ENCODE peak calls at places on chromosomes 2 and 18, in ten cellular contexts. One of them, this sample, is unnamed.
A peak's percentile ranks its signal among the peaks of the same experiment; 100 is the strongest.

GRCh38 chr2:126720647-126721046 is 64.7 kb downstream of the GYPC start:
- DNase-seq in upper lobe of right lung: no peak
- DNase-seq in endodermal cell: no peak
- DNase-seq in suprapubic skin: no peak
- DNase-seq in left lung: no peak
- DNase-seq in OCI-LY7: no peak
- DNase-seq in IMR-90: peak; percentile 50
- DNase-seq in MM.1S: no peak
- DNase-seq in thoracic aorta: no peak
- DNase-seq in tibial artery: no peak
- DNase-seq in this sample: no peak

GRCh38 chr18:26540041-26540628 is 8.2 kb downstream of the KCTD1 start:
- DNase-seq in upper lobe of right lung: no peak
- DNase-seq in endodermal cell: no peak
- DNase-seq in suprapubic skin: no peak
- DNase-seq in left lung: no peak
- DNase-seq in OCI-LY7: no peak
- DNase-seq in IMR-90: no peak
- DNase-seq in MM.1S: no peak
- DNase-seq in thoracic aorta: no peak
- DNase-seq in tibial artery: no peak
- DNase-seq in this sample: no peak

GRCh38 chr2:177964892-177965291 is 107.7 kb downstream of the PDE11A start:
- DNase-seq in upper lobe of right lung: no peak
- DNase-seq in endodermal cell: no peak
- DNase-seq in suprapubic skin: no peak
- DNase-seq in left lung: no peak
- DNase-seq in OCI-LY7: no peak
- DNase-seq in IMR-90: no peak
- DNase-seq in MM.1S: no peak
- DNase-seq in thoracic aorta: no peak
- DNase-seq in tibial artery: no peak
- DNase-seq in this sample: no peak

GRCh38 chr18:10306779-10307178 is 147.7 kb upstream of the APCDD1 start:
- DNase-seq in upper lobe of right lung: no peak
- DNase-seq in endodermal cell: no peak
- DNase-seq in suprapubic skin: no peak
- DNase-seq in left lung: no peak
- DNase-seq in OCI-LY7: no peak
- DNase-seq in IMR-90: no peak
- DNase-seq in MM.1S: no peak
- DNase-seq in thoracic aorta: no peak
- DNase-seq in tibial artery: no peak
- DNase-seq in this sample: no peak

GRCh38 chr18:10926565-10927194 is 222.7 kb downstream of the PIEZO2 start:
- DNase-seq in upper lobe of right lung: no peak
- DNase-seq in endodermal cell: no peak
- DNase-seq in suprapubic skin: no peak
- DNase-seq in left lung: no peak
- DNase-seq in OCI-LY7: no peak
- DNase-seq in IMR-90: peak; percentile 68
- DNase-seq in MM.1S: no peak
- DNase-seq in thoracic aorta: no peak
- DNase-seq in tibial artery: no peak
- DNase-seq in this sample: no peak

GRCh38 chr18:79600596-79600995 is 79.0 kb upstream of the CTDP1 start:
- DNase-seq in upper lobe of right lung: no peak
- DNase-seq in endodermal cell: no peak
- DNase-seq in suprapubic skin: no peak
- DNase-seq in left lung: no peak
- DNase-seq in OCI-LY7: no peak
- DNase-seq in IMR-90: no peak
- DNase-seq in MM.1S: no peak
- DNase-seq in thoracic aorta: no peak
- DNase-seq in tibial artery: peak; percentile 33
- DNase-seq in this sample: no peak

GRCh38 chr2:95307036-95307435 is 9.9 kb downstream of the KCNIP3 start:
- DNase-seq in upper lobe of right lung: no peak
- DNase-seq in endodermal cell: peak; percentile 58
- DNase-seq in suprapubic skin: no peak
- DNase-seq in left lung: no peak
- DNase-seq in OCI-LY7: no peak
- DNase-seq in IMR-90: no peak
- DNase-seq in MM.1S: no peak
- DNase-seq in thoracic aorta: no peak
- DNase-seq in tibial artery: no peak
- DNase-seq in this sample: no peak

GRCh38 chr2:60533114-60534033 is 20.1 kb downstream of the BCL11A start:
- DNase-seq in upper lobe of right lung: no peak
- DNase-seq in endodermal cell: no peak
- DNase-seq in suprapubic skin: no peak
- DNase-seq in left lung: no peak
- DNase-seq in OCI-LY7: no peak
- DNase-seq in IMR-90: peak; percentile 89
- DNase-seq in MM.1S: no peak
- DNase-seq in thoracic aorta: no peak
- DNase-seq in tibial artery: no peak
- DNase-seq in this sample: no peak

DNA sequence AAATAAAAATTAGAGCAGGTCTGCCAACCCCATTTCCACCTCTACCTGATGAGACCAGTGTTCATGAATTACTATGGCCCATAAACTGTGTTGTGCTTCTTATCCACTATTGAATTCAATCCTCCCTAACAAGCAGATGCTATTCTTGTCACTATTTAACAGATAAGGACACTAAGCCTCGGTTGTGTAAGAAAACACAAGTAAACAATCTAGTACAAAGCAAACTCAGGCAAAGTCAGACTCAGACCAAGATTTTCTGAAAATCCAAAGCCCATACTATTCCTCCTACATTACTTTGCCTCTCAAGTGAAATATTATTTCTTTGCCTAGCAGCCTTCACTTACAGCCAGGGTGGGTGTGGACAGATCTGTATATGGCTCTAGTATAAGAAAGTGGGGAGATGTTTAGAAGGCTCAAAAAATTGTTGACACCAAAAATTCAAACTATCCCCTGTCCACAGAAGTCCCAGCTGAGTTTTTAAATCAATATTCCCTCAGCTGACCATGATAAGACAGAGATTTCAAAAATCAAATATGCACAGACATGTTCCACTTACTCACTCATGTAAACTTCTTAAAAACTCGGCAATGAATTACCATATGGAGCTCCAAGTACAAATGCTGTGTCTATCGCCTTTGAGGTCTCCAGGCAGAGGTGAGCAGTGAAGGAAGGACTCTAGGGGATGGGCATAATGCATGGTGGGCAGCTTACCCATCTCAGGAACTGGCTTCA is 16.0 kb upstream of the TTR start:
- DNase-seq in upper lobe of right lung: no peak
- DNase-seq in endodermal cell: no peak
- DNase-seq in suprapubic skin: no peak
- DNase-seq in left lung: no peak
- DNase-seq in OCI-LY7: no peak
- DNase-seq in IMR-90: no peak
- DNase-seq in MM.1S: no peak
- DNase-seq in thoracic aorta: no peak
- DNase-seq in tibial artery: no peak
- DNase-seq in this sample: no peak
- H3K4me1 ChIP-seq in upper lobe of right lung: no peaks in the 10 kb centered on the region
- H3K4me1 ChIP-seq in endodermal cell: peaks cover 15% of the 10 kb centered on the region
- H3K4me1 ChIP-seq in suprapubic skin: peaks cover 10% of the 10 kb centered on the region
- H3K4me1 ChIP-seq in left lung: no peaks in the 10 kb centered on the region
- H3K4me1 ChIP-seq in OCI-LY7: peaks cover 84% of the 10 kb centered on the region
- H3K4me1 ChIP-seq in IMR-90: no peaks in the 10 kb centered on the region
- H3K4me1 ChIP-seq in MM.1S: no peaks in the 10 kb centered on the region
- H3K4me1 ChIP-seq in thoracic aorta: no peaks in the 10 kb centered on the region
- H3K4me1 ChIP-seq in tibial artery: no peaks in the 10 kb centered on the region
- H3K4me1 ChIP-seq in this sample: no peaks in the 10 kb centered on the region

GRCh38 chr18:22173928-22174301 is 4.5 kb downstream of the GATA6 start:
- DNase-seq in upper lobe of right lung: no peak
- DNase-seq in endodermal cell: peak; percentile 72
- DNase-seq in suprapubic skin: no peak
- DNase-seq in left lung: no peak
- DNase-seq in OCI-LY7: no peak
- DNase-seq in IMR-90: no peak
- DNase-seq in MM.1S: no peak
- DNase-seq in thoracic aorta: no peak
- DNase-seq in tibial artery: no peak
- DNase-seq in this sample: no peak

GRCh38 chr18:22176622-22177495 is 7.5 kb downstream of the GATA6 start:
- DNase-seq in upper lobe of right lung: peak; percentile 78
- DNase-seq in endodermal cell: peak; percentile 77
- DNase-seq in suprapubic skin: no peak
- DNase-seq in left lung: no peak
- DNase-seq in OCI-LY7: no peak
- DNase-seq in IMR-90: no peak
- DNase-seq in MM.1S: no peak
- DNase-seq in thoracic aorta: no peak
- DNase-seq in tibial artery: no peak
- DNase-seq in this sample: peak; percentile 52

GRCh38 chr18:22174341-22175148 is 5.2 kb downstream of the GATA6 start:
- DNase-seq in upper lobe of right lung: no peak
- DNase-seq in endodermal cell: peak; percentile 59
- DNase-seq in suprapubic skin: no peak
- DNase-seq in left lung: no peak
- DNase-seq in OCI-LY7: no peak
- DNase-seq in IMR-90: no peak
- DNase-seq in MM.1S: no peak
- DNase-seq in thoracic aorta: no peak
- DNase-seq in tibial artery: no peak
- DNase-seq in this sample: peak; percentile 36

GRCh38 chr18:22176282-22176621 is 6.9 kb downstream of the GATA6 start:
- DNase-seq in upper lobe of right lung: no peak
- DNase-seq in endodermal cell: no peak
- DNase-seq in suprapubic skin: no peak
- DNase-seq in left lung: no peak
- DNase-seq in OCI-LY7: no peak
- DNase-seq in IMR-90: no peak
- DNase-seq in MM.1S: no peak
- DNase-seq in thoracic aorta: no peak
- DNase-seq in tibial artery: no peak
- DNase-seq in this sample: no peak

GRCh38 chr18:22175326-22175725 is 5.9 kb downstream of the GATA6 start:
- DNase-seq in upper lobe of right lung: no peak
- DNase-seq in endodermal cell: no peak
- DNase-seq in suprapubic skin: no peak
- DNase-seq in left lung: no peak
- DNase-seq in OCI-LY7: no peak
- DNase-seq in IMR-90: no peak
- DNase-seq in MM.1S: no peak
- DNase-seq in thoracic aorta: no peak
- DNase-seq in tibial artery: no peak
- DNase-seq in this sample: no peak
- H3K27ac ChIP-seq in upper lobe of right lung: peak overlapping the region; percentile 83
- H3K27ac ChIP-seq in endodermal cell: no peak overlapping the region
- H3K27ac ChIP-seq in suprapubic skin: no peak overlapping the region
- H3K27ac ChIP-seq in left lung: peak overlapping the region; percentile 71
- H3K27ac ChIP-seq in OCI-LY7: no peak overlapping the region
- H3K27ac ChIP-seq in IMR-90: no peak overlapping the region
- H3K27ac ChIP-seq in MM.1S: no peak overlapping the region
- H3K27ac ChIP-seq in thoracic aorta: peak overlapping the region; percentile 95
- H3K27ac ChIP-seq in tibial artery: peak overlapping the region; percentile 100
- H3K27ac ChIP-seq in this sample: peak overlapping the region; percentile 69

DNA sequence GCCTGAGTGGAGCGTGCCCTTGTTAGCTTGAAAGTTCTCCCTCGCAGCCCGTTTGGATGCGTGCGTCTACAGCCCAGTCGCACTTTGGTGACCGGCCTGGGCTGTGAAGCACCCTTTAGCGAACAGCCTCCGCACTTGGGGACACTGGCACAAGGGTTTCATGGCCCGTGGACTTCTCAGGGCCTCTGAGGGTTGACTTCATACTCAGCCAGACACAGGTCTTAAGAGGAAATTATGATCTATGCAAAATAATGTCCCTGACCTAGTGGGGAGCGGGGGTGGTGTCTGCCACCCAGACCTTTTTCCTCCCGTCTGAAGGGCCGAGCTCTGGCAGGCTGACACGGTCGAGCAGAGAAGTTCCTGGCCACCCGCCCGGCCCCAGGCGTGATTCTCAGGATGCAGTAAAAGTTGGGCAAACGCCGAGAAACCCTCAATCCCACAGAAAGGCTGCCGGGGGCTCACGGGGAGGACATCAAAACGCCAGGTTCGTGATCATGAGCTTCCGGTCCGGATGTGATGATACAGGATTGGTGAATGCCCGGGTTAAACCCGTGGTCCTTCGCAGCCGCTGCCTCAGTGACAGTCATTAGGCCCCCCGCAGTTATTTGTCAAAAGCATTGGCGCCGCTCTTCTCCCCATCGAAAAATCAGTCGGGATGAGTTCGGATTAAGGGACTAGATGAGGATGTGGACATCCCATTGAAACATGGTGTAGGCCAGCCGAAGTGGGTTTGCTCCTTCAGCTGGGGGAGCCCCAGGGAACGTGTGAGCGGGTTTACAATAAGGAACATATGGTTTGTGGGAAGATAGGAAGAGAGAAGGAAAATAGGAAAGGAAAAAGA is 3.6 kb upstream of the PAX3 start:
- DNase-seq in upper lobe of right lung: no peak
- DNase-seq in endodermal cell: peak; percentile 75
- DNase-seq in suprapubic skin: no peak
- DNase-seq in left lung: no peak
- DNase-seq in OCI-LY7: no peak
- DNase-seq in IMR-90: no peak
- DNase-seq in MM.1S: no peak
- DNase-seq in thoracic aorta: no peak
- DNase-seq in tibial artery: no peak
- DNase-seq in this sample: no peak
- H3K4me1 ChIP-seq in upper lobe of right lung: peaks cover 8% of the 10 kb centered on the region
- H3K4me1 ChIP-seq in endodermal cell: peaks cover 3% of the 10 kb centered on the region
- H3K4me1 ChIP-seq in suprapubic skin: peaks cover 68% of the 10 kb centered on the region
- H3K4me1 ChIP-seq in left lung: peaks cover 18% of the 10 kb centered on the region
- H3K4me1 ChIP-seq in OCI-LY7: no peaks in the 10 kb centered on the region
- H3K4me1 ChIP-seq in IMR-90: peaks cover 2% of the 10 kb centered on the region
- H3K4me1 ChIP-seq in MM.1S: no peaks in the 10 kb centered on the region
- H3K4me1 ChIP-seq in thoracic aorta: peaks cover 58% of the 10 kb centered on the region
- H3K4me1 ChIP-seq in tibial artery: no peaks in the 10 kb centered on the region
- H3K4me1 ChIP-seq in this sample: peaks cover 37% of the 10 kb centered on the region

GRCh38 chr2:207130958-207131521 is 34.7 kb downstream of the KLF7 start:
- DNase-seq in upper lobe of right lung: no peak
- DNase-seq in endodermal cell: no peak
- DNase-seq in suprapubic skin: no peak
- DNase-seq in left lung: no peak
- DNase-seq in OCI-LY7: no peak
- DNase-seq in IMR-90: no peak
- DNase-seq in MM.1S: no peak
- DNase-seq in thoracic aorta: no peak
- DNase-seq in tibial artery: no peak
- DNase-seq in this sample: no peak

GRCh38 chr2:207133493-207133861 is 32.3 kb downstream of the KLF7 start:
- DNase-seq in upper lobe of right lung: no peak
- DNase-seq in endodermal cell: no peak
- DNase-seq in suprapubic skin: no peak
- DNase-seq in left lung: no peak
- DNase-seq in OCI-LY7: no peak
- DNase-seq in IMR-90: no peak
- DNase-seq in MM.1S: peak; percentile 84
- DNase-seq in thoracic aorta: no peak
- DNase-seq in tibial artery: no peak
- DNase-seq in this sample: no peak

GRCh38 chr2:207133862-207134519 is 31.8 kb downstream of the KLF7 start:
- DNase-seq in upper lobe of right lung: peak; percentile 75
- DNase-seq in endodermal cell: no peak
- DNase-seq in suprapubic skin: no peak
- DNase-seq in left lung: peak; percentile 64
- DNase-seq in OCI-LY7: no peak
- DNase-seq in IMR-90: peak; percentile 89
- DNase-seq in MM.1S: peak; percentile 26
- DNase-seq in thoracic aorta: peak; percentile 83
- DNase-seq in tibial artery: peak; percentile 90
- DNase-seq in this sample: peak; percentile 51

GRCh38 chr2:207129821-207130220 is 35.9 kb downstream of the KLF7 start:
- DNase-seq in upper lobe of right lung: no peak
- DNase-seq in endodermal cell: no peak
- DNase-seq in suprapubic skin: no peak
- DNase-seq in left lung: no peak
- DNase-seq in OCI-LY7: no peak
- DNase-seq in IMR-90: no peak
- DNase-seq in MM.1S: no peak
- DNase-seq in thoracic aorta: no peak
- DNase-seq in tibial artery: no peak
- DNase-seq in this sample: no peak

DNA sequence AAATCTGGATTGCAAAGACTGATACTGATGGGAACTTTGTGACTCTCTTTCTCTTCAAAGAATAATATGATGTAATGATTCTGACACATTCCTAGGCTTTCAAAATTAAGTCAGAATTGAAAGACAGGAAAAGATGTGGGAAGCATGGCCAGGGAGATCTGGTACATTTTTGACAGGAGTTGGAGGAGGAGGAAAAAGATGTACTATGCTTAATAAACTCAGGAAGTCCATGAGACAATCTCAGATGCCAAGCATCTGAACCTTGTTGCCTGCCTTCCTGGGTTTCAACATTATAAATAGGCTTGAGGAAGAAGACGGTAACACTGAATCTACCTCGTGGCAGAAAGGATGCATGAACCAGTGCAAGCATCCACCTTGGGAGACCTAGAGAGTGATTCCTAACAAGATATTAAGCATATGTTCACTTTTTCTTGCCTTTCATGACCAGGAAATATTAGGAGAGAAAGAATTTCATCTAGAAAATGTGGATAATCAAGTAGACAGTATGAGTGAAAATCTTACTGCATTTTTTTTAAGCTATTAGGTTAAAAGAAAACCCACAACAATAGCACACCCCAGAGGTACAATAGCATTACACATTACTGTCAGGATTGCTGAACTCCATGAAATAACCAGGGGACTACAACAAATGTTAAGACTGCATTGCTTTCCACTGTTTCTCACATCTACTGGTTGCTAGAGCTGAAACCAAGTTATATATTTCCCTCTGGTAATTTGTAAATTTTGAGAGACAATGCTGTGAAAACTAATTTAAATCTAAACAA is 33.9 kb downstream of the KLF7 start:
- DNase-seq in upper lobe of right lung: no peak
- DNase-seq in endodermal cell: no peak
- DNase-seq in suprapubic skin: no peak
- DNase-seq in left lung: no peak
- DNase-seq in OCI-LY7: no peak
- DNase-seq in IMR-90: no peak
- DNase-seq in MM.1S: no peak
- DNase-seq in thoracic aorta: no peak
- DNase-seq in tibial artery: no peak
- DNase-seq in this sample: no peak
- H3K27ac ChIP-seq in upper lobe of right lung: peak overlapping the region; percentile 79
- H3K27ac ChIP-seq in endodermal cell: no peak overlapping the region
- H3K27ac ChIP-seq in suprapubic skin: no peak overlapping the region
- H3K27ac ChIP-seq in left lung: peak overlapping the region; percentile 61
- H3K27ac ChIP-seq in OCI-LY7: no peak overlapping the region
- H3K27ac ChIP-seq in IMR-90: no peak overlapping the region
- H3K27ac ChIP-seq in MM.1S: no peak overlapping the region
- H3K27ac ChIP-seq in thoracic aorta: peak overlapping the region; percentile 86
- H3K27ac ChIP-seq in tibial artery: peak overlapping the region; percentile 100
- H3K27ac ChIP-seq in this sample: peak overlapping the region; percentile 69